ENCODE peak calls at places on chromosomes 12 and 14, in six cellular contexts. One of them, this sample, is unnamed.

GRCh38 chr12:29220632-29221336 is 71.7 kb downstream of the FAR2 start:
- DNase-seq in ovary: no peak
- DNase-seq in GM23248: no peak
- DNase-seq in mesendoderm: no peak
- DNase-seq in IMR-90: no peak
- DNase-seq in dorsolateral prefrontal cortex: no peak
- DNase-seq in this sample: no peak

GRCh38 chr12:22046090-22046967 is at the start of gene CMAS:
- DNase-seq in ovary: peak
- DNase-seq in GM23248: peak
- DNase-seq in mesendoderm: peak
- DNase-seq in IMR-90: peak
- DNase-seq in dorsolateral prefrontal cortex: peak
- DNase-seq in this sample: peak

GRCh38 chr12:109591041-109591440 is 17.4 kb downstream of the MVK start:
- DNase-seq in ovary: no peak
- DNase-seq in GM23248: no peak
- DNase-seq in mesendoderm: no peak
- DNase-seq in IMR-90: no peak
- DNase-seq in dorsolateral prefrontal cortex: no peak
- DNase-seq in this sample: no peak

GRCh38 chr12:124391340-124392261 is 96.7 kb downstream of the RFLNA start:
- DNase-seq in ovary: peak
- DNase-seq in GM23248: peak
- DNase-seq in mesendoderm: no peak
- DNase-seq in IMR-90: peak
- DNase-seq in dorsolateral prefrontal cortex: peak
- DNase-seq in this sample: peak

GRCh38 chr14:105635560-105635959 is 109.2 kb downstream of the TMEM121 start:
- DNase-seq in ovary: no peak
- DNase-seq in GM23248: no peak
- DNase-seq in mesendoderm: no peak
- DNase-seq in IMR-90: no peak
- DNase-seq in dorsolateral prefrontal cortex: no peak
- DNase-seq in this sample: no peak

GRCh38 chr12:17076335-17076734 is 470.4 kb upstream of the LMO3 start:
- DNase-seq in ovary: no peak
- DNase-seq in GM23248: no peak
- DNase-seq in mesendoderm: peak
- DNase-seq in IMR-90: no peak
- DNase-seq in dorsolateral prefrontal cortex: peak
- DNase-seq in this sample: no peak

GRCh38 chr14:103535891-103536565 is 7.0 kb downstream of the TRMT61A start:
- DNase-seq in ovary: peak
- DNase-seq in GM23248: no peak
- DNase-seq in mesendoderm: no peak
- DNase-seq in IMR-90: no peak
- DNase-seq in dorsolateral prefrontal cortex: no peak
- DNase-seq in this sample: peak

GRCh38 chr14:22671622-22672021 is 27.5 kb upstream of the OR6J1 start:
- DNase-seq in ovary: no peak
- DNase-seq in GM23248: peak
- DNase-seq in mesendoderm: no peak
- DNase-seq in IMR-90: no peak
- DNase-seq in dorsolateral prefrontal cortex: no peak
- DNase-seq in this sample: no peak

GRCh38 chr12:76643438-76643837 is 83.9 kb upstream of the OSBPL8 start:
- DNase-seq in ovary: no peak
- DNase-seq in GM23248: peak
- DNase-seq in mesendoderm: no peak
- DNase-seq in IMR-90: peak
- DNase-seq in dorsolateral prefrontal cortex: no peak
- DNase-seq in this sample: no peak

GRCh38 chr14:61569783-61570182 is 125.5 kb upstream of the HIF1A start:
- DNase-seq in ovary: no peak
- DNase-seq in GM23248: peak
- DNase-seq in mesendoderm: no peak
- DNase-seq in IMR-90: peak
- DNase-seq in dorsolateral prefrontal cortex: peak
- DNase-seq in this sample: peak

GRCh38 chr14:20866963-20867362 is 24.2 kb upstream of the RNASE3 start:
- DNase-seq in ovary: no peak
- DNase-seq in GM23248: peak
- DNase-seq in mesendoderm: peak
- DNase-seq in IMR-90: no peak
- DNase-seq in dorsolateral prefrontal cortex: no peak
- DNase-seq in this sample: no peak

GRCh38 chr14:35783699-35784098 is 25.4 kb downstream of the RALGAPA1 start:
- DNase-seq in ovary: no peak
- DNase-seq in GM23248: no peak
- DNase-seq in mesendoderm: no peak
- DNase-seq in IMR-90: no peak
- DNase-seq in dorsolateral prefrontal cortex: no peak
- DNase-seq in this sample: no peak

GRCh38 chr12:1629338-1630080 is 478 bp downstream of the WNT5B start:
- DNase-seq in ovary: no peak
- DNase-seq in GM23248: no peak
- DNase-seq in mesendoderm: peak
- DNase-seq in IMR-90: no peak
- DNase-seq in dorsolateral prefrontal cortex: no peak
- DNase-seq in this sample: no peak

GRCh38 chr12:52200783-52201519 is 9.1 kb upstream of the KRT80 start:
- DNase-seq in ovary: peak
- DNase-seq in GM23248: no peak
- DNase-seq in mesendoderm: no peak
- DNase-seq in IMR-90: no peak
- DNase-seq in dorsolateral prefrontal cortex: no peak
- DNase-seq in this sample: no peak

GRCh38 chr12:45762185-45763110 is 32.9 kb downstream of the ARID2 start:
- DNase-seq in ovary: no peak
- DNase-seq in GM23248: peak
- DNase-seq in mesendoderm: peak
- DNase-seq in IMR-90: peak
- DNase-seq in dorsolateral prefrontal cortex: no peak
- DNase-seq in this sample: no peak

GRCh38 chr12:4450551-4451112 is 5.0 kb upstream of the FGF6 start:
- DNase-seq in ovary: no peak
- DNase-seq in GM23248: no peak
- DNase-seq in mesendoderm: peak
- DNase-seq in IMR-90: no peak
- DNase-seq in dorsolateral prefrontal cortex: no peak
- DNase-seq in this sample: no peak

GRCh38 chr12:131971226-131971625 is 21.5 kb downstream of the EP400 start:
- DNase-seq in ovary: no peak
- DNase-seq in GM23248: no peak
- DNase-seq in mesendoderm: no peak
- DNase-seq in IMR-90: no peak
- DNase-seq in dorsolateral prefrontal cortex: no peak
- DNase-seq in this sample: no peak

GRCh38 chr12:96219700-96220206 is 25.6 kb downstream of the ELK3 start:
- DNase-seq in ovary: no peak
- DNase-seq in GM23248: peak
- DNase-seq in mesendoderm: peak
- DNase-seq in IMR-90: peak
- DNase-seq in dorsolateral prefrontal cortex: no peak
- DNase-seq in this sample: no peak

GRCh38 chr14:104299993-104300761 is 161.8 kb downstream of the KIF26A start:
- DNase-seq in ovary: no peak
- DNase-seq in GM23248: no peak
- DNase-seq in mesendoderm: peak
- DNase-seq in IMR-90: no peak
- DNase-seq in dorsolateral prefrontal cortex: no peak
- DNase-seq in this sample: no peak

GRCh38 chr12:96354326-96354725 is 45.9 kb downstream of the CDK17 start:
- DNase-seq in ovary: no peak
- DNase-seq in GM23248: peak
- DNase-seq in mesendoderm: peak
- DNase-seq in IMR-90: peak
- DNase-seq in dorsolateral prefrontal cortex: no peak
- DNase-seq in this sample: no peak

GRCh38 chr14:20714593-20715250 is 26.2 kb downstream of the ANG start:
- DNase-seq in ovary: peak
- DNase-seq in GM23248: peak
- DNase-seq in mesendoderm: no peak
- DNase-seq in IMR-90: peak
- DNase-seq in dorsolateral prefrontal cortex: peak
- DNase-seq in this sample: peak

GRCh38 chr12:26101833-26102232 is 23.0 kb downstream of the BHLHE41 start:
- DNase-seq in ovary: no peak
- DNase-seq in GM23248: no peak
- DNase-seq in mesendoderm: peak
- DNase-seq in IMR-90: no peak
- DNase-seq in dorsolateral prefrontal cortex: no peak
- DNase-seq in this sample: no peak

GRCh38 chr14:31487891-31488290 is at the start of gene GPR33:
- DNase-seq in ovary: no peak
- DNase-seq in GM23248: no peak
- DNase-seq in mesendoderm: no peak
- DNase-seq in IMR-90: no peak
- DNase-seq in dorsolateral prefrontal cortex: no peak
- DNase-seq in this sample: no peak
- H3K27ac ChIP-seq in ovary: no peak
- H3K27ac ChIP-seq in GM23248: no peak
- H3K27ac ChIP-seq in mesendoderm: no peak
- H3K27ac ChIP-seq in IMR-90: no peak
- H3K27ac ChIP-seq in dorsolateral prefrontal cortex: no peak
- H3K27ac ChIP-seq in this sample: no peak

GRCh38 chr12:114152890-114153289 is 186.8 kb upstream of the RBM19 start:
- DNase-seq in ovary: no peak
- DNase-seq in GM23248: peak
- DNase-seq in mesendoderm: no peak
- DNase-seq in IMR-90: no peak
- DNase-seq in dorsolateral prefrontal cortex: no peak
- DNase-seq in this sample: no peak

GRCh38 chr12:114152066-114152465 is 185.9 kb upstream of the RBM19 start:
- DNase-seq in ovary: no peak
- DNase-seq in GM23248: no peak
- DNase-seq in mesendoderm: peak
- DNase-seq in IMR-90: no peak
- DNase-seq in dorsolateral prefrontal cortex: no peak
- DNase-seq in this sample: no peak
- H3K27ac ChIP-seq in ovary: no peak
- H3K27ac ChIP-seq in GM23248: no peak
- H3K27ac ChIP-seq in mesendoderm: no peak
- H3K27ac ChIP-seq in IMR-90: no peak
- H3K27ac ChIP-seq in dorsolateral prefrontal cortex: no peak
- H3K27ac ChIP-seq in this sample: no peak

DNA sequence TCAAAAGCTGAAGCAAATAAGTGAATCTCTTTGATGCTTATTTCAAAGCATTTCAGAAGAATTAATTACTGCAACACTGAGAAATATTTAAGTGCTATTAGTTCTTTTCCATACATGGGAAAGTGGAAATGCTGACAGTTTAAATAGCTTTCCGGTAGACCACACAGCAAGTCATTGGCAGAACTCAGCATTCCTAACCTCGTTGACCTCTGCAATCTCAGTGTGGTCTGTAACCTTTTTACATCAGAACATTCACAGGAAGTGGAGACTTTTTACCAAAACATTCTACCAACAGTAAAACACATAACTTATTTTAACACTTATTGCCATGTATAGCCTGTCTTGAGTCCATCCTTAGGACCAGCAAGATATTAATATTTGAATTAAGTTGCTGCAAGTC is 249.5 kb upstream of the DCN start:
- DNase-seq in ovary: no peak
- DNase-seq in GM23248: no peak
- DNase-seq in mesendoderm: peak
- DNase-seq in IMR-90: peak
- DNase-seq in dorsolateral prefrontal cortex: no peak
- DNase-seq in this sample: no peak
- H3K27ac ChIP-seq in ovary: no peak
- H3K27ac ChIP-seq in GM23248: no peak
- H3K27ac ChIP-seq in mesendoderm: no peak
- H3K27ac ChIP-seq in IMR-90: no peak
- H3K27ac ChIP-seq in dorsolateral prefrontal cortex: no peak
- H3K27ac ChIP-seq in this sample: no peak

GRCh38 chr12:106133136-106134087 is 5.3 kb downstream of the NUAK1 start:
- DNase-seq in ovary: no peak
- DNase-seq in GM23248: peak
- DNase-seq in mesendoderm: peak
- DNase-seq in IMR-90: peak
- DNase-seq in dorsolateral prefrontal cortex: no peak
- DNase-seq in this sample: no peak
- H3K27ac ChIP-seq in ovary: no peak
- H3K27ac ChIP-seq in GM23248: peak
- H3K27ac ChIP-seq in mesendoderm: peak
- H3K27ac ChIP-seq in IMR-90: no peak
- H3K27ac ChIP-seq in dorsolateral prefrontal cortex: peak
- H3K27ac ChIP-seq in this sample: no peak

GRCh38 chr12:122265931-122266771 is at the start of gene VPS33A:
- DNase-seq in ovary: peak
- DNase-seq in GM23248: peak
- DNase-seq in mesendoderm: peak
- DNase-seq in IMR-90: peak
- DNase-seq in dorsolateral prefrontal cortex: peak
- DNase-seq in this sample: peak

GRCh38 chr12:122265433-122265832 is 861 bp downstream of the VPS33A start:
- DNase-seq in ovary: no peak
- DNase-seq in GM23248: peak
- DNase-seq in mesendoderm: no peak
- DNase-seq in IMR-90: no peak
- DNase-seq in dorsolateral prefrontal cortex: no peak
- DNase-seq in this sample: no peak
- H3K27ac ChIP-seq in ovary: peak
- H3K27ac ChIP-seq in GM23248: peak
- H3K27ac ChIP-seq in mesendoderm: no peak
- H3K27ac ChIP-seq in IMR-90: no peak
- H3K27ac ChIP-seq in dorsolateral prefrontal cortex: peak
- H3K27ac ChIP-seq in this sample: peak

This sample was measured in sigmoid colon.